ENCODE peak calls at places on chromosomes 16 and 17, in five cellular contexts. A is GM23248, K is thoracic aorta, Q is cardiac muscle cell, I is Peyer's patch. F is an unnamed sample. For H3K36me3, the result is how much of the 10 kb centered on the place peaks cover.

GRCh38 chr17:39118674-39119419 is 32.6 kb downstream of the PLXDC1 start:
- DNase-seq in A (no peak), K (no peak), I (no peak), Q (no peak), F (no peak)

GRCh38 chr16:20747030-20747816 is 5.6 kb upstream of the THUMPD1 start:
- DNase-seq in Q (no peak), A (no peak), K (no peak), I (no peak), F (no peak)

GRCh38 chr17:65446838-65447526 is 114.5 kb downstream of the AXIN2 start:
- DNase-seq in A (no peak), I (no peak), Q (no peak), K (no peak), F (no peak)

GRCh38 chr17:82866521-82867214 is 26.8 kb upstream of the ZNF750 start:
- DNase-seq in A (peak), Q (no peak), K (no peak), I (no peak), F (no peak)

GRCh38 chr17:79769596-79770520 is 8.1 kb upstream of the CBX2 start:
- DNase-seq in Q (no peak), I (peak), A (no peak), K (no peak), F (no peak)

GRCh38 chr16:85549766-85550421 is 63.2 kb upstream of the GSE1 start:
- DNase-seq in I (no peak), A (no peak), K (no peak), Q (no peak), F (no peak)

GRCh38 chr16:31148281-31148728 is 1.6 kb downstream of the PRSS36 start:
- DNase-seq in A (no peak), Q (no peak), I (peak), K (no peak), F (no peak)

GRCh38 chr17:27240086-27240801 is 53.7 kb upstream of the WSB1 start:
- DNase-seq in I (no peak), A (no peak), Q (no peak), K (no peak), F (no peak)

GRCh38 chr17:18321309-18321708 is 6.2 kb downstream of the SMCR8 start:
- DNase-seq in Q (peak), I (no peak), K (no peak), A (peak), F (no peak)

GRCh38 chr17:12510535-12510934 is 155.2 kb upstream of the MYOCD start:
- DNase-seq in Q (no peak), K (no peak), I (no peak), A (peak), F (no peak)

GRCh38 chr16:31332544-31332943 is 22.4 kb upstream of the ITGAX start:
- DNase-seq in I (no peak), Q (no peak), K (no peak), A (no peak), F (no peak)

GRCh38 chr16:58678716-58679115 is 5.9 kb downstream of the SLC38A7 start:
- DNase-seq in I (no peak), A (peak), K (no peak), Q (no peak), F (no peak)

GRCh38 chr17:21218101-21218500 is 4.1 kb upstream of the TMEM11 start:
- DNase-seq in Q (peak), A (peak), I (no peak), K (no peak), F (no peak)

DNA sequence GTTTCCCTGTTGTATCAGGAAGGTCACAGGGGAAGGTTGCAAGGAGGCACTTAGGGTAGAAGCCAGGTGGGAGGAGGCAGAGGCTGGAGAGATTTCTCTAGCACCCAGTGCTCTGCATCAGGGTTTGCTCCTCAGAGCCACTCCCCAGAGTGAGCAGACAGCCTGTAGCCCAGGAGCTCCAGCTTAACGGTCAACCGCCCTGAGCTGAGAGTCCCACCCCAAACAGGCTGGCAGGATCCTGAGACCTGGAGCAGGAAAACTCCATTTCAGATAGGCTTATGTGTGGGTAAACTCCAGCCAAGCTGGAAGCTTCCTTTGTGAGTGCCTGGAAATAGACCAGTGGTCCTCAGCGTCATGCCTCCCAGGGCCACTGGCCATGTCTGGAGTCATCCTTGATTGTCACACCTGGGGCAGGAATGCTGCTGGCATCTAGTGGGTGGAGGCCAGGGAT is 37.9 kb downstream of the MPRIP start:
- DNase-seq in A (no peak), K (no peak), Q (no peak), I (peak), F (no peak)
- H3K36me3 ChIP-seq in A (under half), K (under half), Q (under half), I (under half), F (under half)

GRCh38 chr16:49788505-49788904 is 67.4 kb downstream of the ZNF423 start:
- DNase-seq in Q (no peak), I (no peak), A (peak), K (no peak), F (no peak)

GRCh38 chr16:49786926-49787557 is 68.9 kb downstream of the ZNF423 start:
- DNase-seq in Q (no peak), K (no peak), A (no peak), I (no peak), F (no peak)

GRCh38 chr16:49793244-49793643 is 62.7 kb downstream of the ZNF423 start:
- DNase-seq in A (no peak), Q (no peak), K (no peak), I (no peak), F (no peak)

GRCh38 chr16:49788936-49789335 is 67.0 kb downstream of the ZNF423 start:
- DNase-seq in I (no peak), K (no peak), Q (no peak), A (peak), F (no peak)

GRCh38 chr16:49789617-49790016 is 66.3 kb downstream of the ZNF423 start:
- DNase-seq in K (no peak), I (no peak), Q (no peak), A (no peak), F (no peak)
- H3K4me3 ChIP-seq in K (no peak), I (no peak), Q (no peak), A (no peak), F (no peak)

GRCh38 chr17:48059125-48059668 is 11.0 kb downstream of the NFE2L1 start:
- DNase-seq in Q (no peak), A (no peak), K (no peak), I (no peak), F (no peak)
- H3K36me3 ChIP-seq in Q (half or more), A (under half), K (half or more), I (under half), F (under half)

GRCh38 chr16:27108051-27108770 is 41.5 kb downstream of the C16orf82 start:
- DNase-seq in A (no peak), I (no peak), K (no peak), Q (no peak), F (no peak)

GRCh38 chr16:27110524-27110896 is 43.8 kb downstream of the C16orf82 start:
- DNase-seq in Q (no peak), I (no peak), A (no peak), K (no peak), F (no peak)

GRCh38 chr16:27109666-27110523 is 43.2 kb downstream of the C16orf82 start:
- DNase-seq in A (peak), Q (peak), K (peak), I (peak), F (peak)

GRCh38 chr16:27107185-27107592 is 40.5 kb downstream of the C16orf82 start:
- DNase-seq in K (no peak), I (no peak), A (no peak), Q (no peak), F (no peak)

GRCh38 chr16:27108826-27109665 is 42.3 kb downstream of the C16orf82 start:
- DNase-seq in I (no peak), A (no peak), Q (no peak), K (no peak), F (no peak)
- H3K4me3 ChIP-seq in I (no peak), A (peak), Q (peak), K (peak), F (peak)

GRCh38 chr16:4913130-4913773 is 23.7 kb downstream of the PPL start:
- DNase-seq in K (no peak), A (no peak), Q (no peak), I (no peak), F (no peak)
- H3K36me3 ChIP-seq in K (under half), A (under half), Q (under half), I (under half), F (under half)

DNA sequence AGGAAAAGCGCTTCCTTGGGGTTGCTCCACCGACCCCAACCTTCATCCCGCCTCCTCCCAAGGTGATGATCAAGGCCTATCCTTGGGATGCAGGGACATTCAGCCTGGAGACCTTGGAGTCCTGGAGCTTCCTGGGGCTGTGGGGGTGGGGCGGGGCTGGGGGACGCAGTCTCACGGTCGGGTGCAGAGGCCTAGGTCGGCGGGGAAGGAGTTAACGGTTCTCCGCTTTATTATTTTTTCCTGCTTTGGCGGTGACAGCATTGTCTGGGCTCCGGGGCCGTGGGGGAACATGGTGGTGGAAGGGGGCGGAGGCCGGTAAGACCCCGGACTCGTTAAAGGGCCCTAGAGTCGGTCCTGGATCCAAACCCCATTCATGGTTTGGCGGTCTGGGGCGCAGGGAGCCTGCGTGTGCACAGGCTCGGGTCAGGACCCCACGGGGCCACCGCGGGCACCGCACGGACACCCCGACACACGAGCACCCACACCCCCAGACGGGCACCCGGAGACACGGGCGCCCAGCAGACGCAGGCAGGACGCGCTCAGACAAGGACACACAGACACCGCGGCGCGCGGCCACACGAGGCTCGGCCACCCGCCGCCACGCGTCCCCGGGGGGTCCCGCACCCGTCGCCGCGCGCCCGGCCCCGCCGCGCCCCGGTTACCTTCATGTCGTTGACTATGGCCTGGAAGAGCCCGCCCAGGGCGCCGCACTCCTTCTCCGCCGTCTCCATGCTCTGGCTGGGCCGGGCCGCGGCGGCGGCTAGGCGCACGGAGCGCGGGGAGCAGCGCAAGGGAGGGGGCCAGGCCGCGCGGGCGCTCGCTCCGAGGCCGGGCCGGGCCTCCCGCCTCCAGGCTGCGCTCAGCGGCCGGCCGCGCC is 554 bp downstream of the MTSS2 start:
- DNase-seq in A (peak), I (no peak), K (no peak), Q (peak), F (peak)
- H3K4me3 ChIP-seq in A (peak), I (peak), K (peak), Q (peak), F (no peak)

GRCh38 chr17:78086740-78087139 is 41.8 kb downstream of the TMC6 start:
- DNase-seq in A (no peak), I (no peak), K (no peak), Q (no peak), F (no peak)
- H3K36me3 ChIP-seq in A (under half), I (under half), K (under half), Q (half or more), F (under half)

GRCh38 chr17:74972107-74972972 is at the start of gene HID1:
- DNase-seq in Q (peak), A (peak), I (peak), K (no peak), F (peak)

GRCh38 chr17:74970395-74970794 is 2.2 kb downstream of the HID1 start:
- DNase-seq in Q (no peak), K (no peak), A (no peak), I (no peak), F (no peak)

GRCh38 chr17:74971069-74971841 is 1.3 kb downstream of the HID1 start:
- DNase-seq in A (no peak), Q (peak), K (no peak), I (no peak), F (no peak)

GRCh38 chr17:74972973-74973328 is 392 bp upstream of the HID1 start:
- DNase-seq in K (no peak), Q (no peak), I (no peak), A (no peak), F (no peak)

GRCh38 chr17:74971842-74972106 is 785 bp downstream of the HID1 start:
- DNase-seq in A (no peak), I (no peak), Q (no peak), K (no peak), F (no peak)
- H3K4me3 ChIP-seq in A (no peak), I (peak), Q (peak), K (peak), F (no peak)

GRCh38 chr17:67881083-67881482 is 55.8 kb downstream of the BPTF start:
- DNase-seq in Q (no peak), A (no peak), I (no peak), K (no peak), F (no peak)

GRCh38 chr17:67884766-67885165 is 59.5 kb downstream of the BPTF start:
- DNase-seq in A (no peak), K (no peak), I (no peak), Q (no peak), F (no peak)

GRCh38 chr17:67879662-67880061 is 54.4 kb downstream of the BPTF start:
- DNase-seq in K (no peak), Q (no peak), I (no peak), A (no peak), F (no peak)
- H3K36me3 ChIP-seq in K (under half), Q (under half), I (under half), A (under half), F (under half)